ENCODE peak calls at places on chromosomes 6 and 20, in eight cellular contexts. K is mesendoderm, W is hepatocyte, M is lower lobe of right lung, D is mammary epithelial cell, X is BE2C, O is PC-9, P is H9. G is an unnamed sample. For H3K4me1, the result is how much of the 10 kb centered on the place peaks cover.

GRCh38 chr6:11272491-11273192 is 40.2 kb upstream of the NEDD9 start:
- DNase-seq in O (no peak), D (no peak), P (no peak), X (no peak), W (no peak), M (no peak), K (no peak), G (no peak)

GRCh38 chr20:6622041-6622440 is 145.4 kb upstream of the BMP2 start:
- DNase-seq in X (no peak), W (no peak), P (no peak), D (no peak), O (no peak), M (no peak), K (no peak), G (no peak)

GRCh38 chr6:167420858-167421766 is 96.2 kb downstream of the TTLL2 start:
- DNase-seq in W (peak), X (peak), D (no peak), O (no peak), P (peak), M (no peak), K (no peak), G (no peak)

GRCh38 chr6:121998631-121999030 is 400.8 kb upstream of the HSF2 start:
- DNase-seq in P (no peak), K (no peak), M (no peak), O (no peak), W (no peak), D (no peak), X (no peak), G (peak)

GRCh38 chr6:140660295-140660694 is 1285.8 kb upstream of the CITED2 start:
- DNase-seq in O (no peak), P (no peak), K (no peak), D (no peak), M (no peak), W (no peak), X (no peak), G (no peak)

GRCh38 chr6:53151676-53152075 is 3.0 kb upstream of the GCM1 start:
- DNase-seq in D (no peak), P (peak), M (no peak), O (no peak), X (peak), K (peak), W (no peak), G (no peak)

GRCh38 chr6:163897669-163898068 is 483.2 kb downstream of the QKI start:
- DNase-seq in K (no peak), P (no peak), O (no peak), D (no peak), M (no peak), X (no peak), W (no peak), G (no peak)

GRCh38 chr6:83370607-83371006 is 60.2 kb downstream of the ME1 start:
- DNase-seq in D (no peak), O (no peak), K (no peak), P (no peak), X (no peak), W (no peak), M (no peak), G (no peak)

GRCh38 chr6:22363966-22364296 is 67.1 kb upstream of the PRL start:
- DNase-seq in O (no peak), X (no peak), W (no peak), D (no peak), M (no peak), P (no peak), K (no peak), G (peak)

GRCh38 chr20:21517566-21518277 is 3.9 kb upstream of the NKX2-2 start:
- DNase-seq in M (peak), O (no peak), W (no peak), X (no peak), P (peak), K (peak), D (no peak), G (no peak)

GRCh38 chr6:29653452-29654038 is 3.3 kb upstream of the MOG start:
- DNase-seq in O (no peak), K (peak), X (peak), D (peak), P (no peak), W (peak), M (no peak), G (peak)

GRCh38 chr6:25659633-25660368 is 7.8 kb downstream of the SCGN start:
- DNase-seq in X (no peak), D (no peak), W (no peak), K (no peak), O (no peak), M (no peak), P (no peak), G (no peak)

GRCh38 chr6:7108196-7108963 is 619 bp downstream of the RREB1 start:
- DNase-seq in W (peak), M (peak), D (peak), K (peak), O (peak), X (peak), P (peak), G (peak)

GRCh38 chr6:131552572-131552971 is 20.5 kb upstream of the ARG1 start:
- DNase-seq in M (no peak), K (no peak), O (no peak), W (no peak), P (no peak), X (no peak), D (no peak), G (no peak)

GRCh38 chr20:20551409-20551808 is 161.0 kb downstream of the RALGAPA2 start:
- DNase-seq in O (no peak), K (no peak), P (no peak), W (no peak), D (no peak), X (no peak), M (no peak), G (no peak)

GRCh38 chr20:47392015-47392720 is 35.7 kb upstream of the ZMYND8 start:
- DNase-seq in P (no peak), M (no peak), D (peak), W (no peak), K (peak), O (peak), X (peak), G (peak)

GRCh38 chr20:56418385-56418861 is 6.4 kb downstream of the CASS4 start:
- DNase-seq in K (no peak), W (no peak), M (no peak), X (no peak), P (no peak), O (no peak), D (no peak), G (no peak)

GRCh38 chr20:41135187-41135887 is 2.0 kb upstream of the PLCG1 start:
- DNase-seq in W (peak), X (peak), K (peak), M (peak), P (peak), O (peak), D (peak), G (peak)

GRCh38 chr6:122530440-122531046 is 58.9 kb upstream of the SERINC1 start:
- DNase-seq in X (peak), O (peak), P (peak), D (peak), M (no peak), W (peak), K (peak), G (peak)

GRCh38 chr20:24164360-24164759 is 175.8 kb upstream of the GGTLC1 start:
- DNase-seq in W (no peak), K (peak), M (no peak), O (peak), P (peak), X (peak), D (peak), G (peak)

GRCh38 chr6:45417461-45417860 is 39.7 kb upstream of the SUPT3H start:
- DNase-seq in D (no peak), M (no peak), K (no peak), P (no peak), X (no peak), O (no peak), W (no peak), G (no peak)

GRCh38 chr6:144806222-144806621 is 521.1 kb downstream of the UTRN start:
- DNase-seq in X (no peak), W (no peak), K (no peak), D (no peak), O (no peak), P (no peak), M (no peak), G (no peak)

GRCh38 chr20:58690351-58690750 is 2.2 kb upstream of the NPEPL1 start:
- DNase-seq in D (no peak), M (no peak), W (no peak), O (no peak), X (no peak), K (no peak), P (no peak), G (peak)

GRCh38 chr6:154267508-154268106 is 89.0 kb downstream of the IPCEF1 start:
- DNase-seq in M (no peak), D (no peak), K (no peak), W (no peak), O (no peak), P (no peak), X (no peak), G (no peak)

GRCh38 chr6:14274552-14275492 is 157.2 kb downstream of the CD83 start:
- DNase-seq in P (peak), W (no peak), D (peak), O (peak), M (peak), K (no peak), X (no peak), G (no peak)

GRCh38 chr6:1864496-1864895 is 254.8 kb downstream of the FOXC1 start:
- DNase-seq in W (no peak), D (no peak), O (peak), K (peak), P (no peak), X (no peak), M (no peak), G (peak)

DNA sequence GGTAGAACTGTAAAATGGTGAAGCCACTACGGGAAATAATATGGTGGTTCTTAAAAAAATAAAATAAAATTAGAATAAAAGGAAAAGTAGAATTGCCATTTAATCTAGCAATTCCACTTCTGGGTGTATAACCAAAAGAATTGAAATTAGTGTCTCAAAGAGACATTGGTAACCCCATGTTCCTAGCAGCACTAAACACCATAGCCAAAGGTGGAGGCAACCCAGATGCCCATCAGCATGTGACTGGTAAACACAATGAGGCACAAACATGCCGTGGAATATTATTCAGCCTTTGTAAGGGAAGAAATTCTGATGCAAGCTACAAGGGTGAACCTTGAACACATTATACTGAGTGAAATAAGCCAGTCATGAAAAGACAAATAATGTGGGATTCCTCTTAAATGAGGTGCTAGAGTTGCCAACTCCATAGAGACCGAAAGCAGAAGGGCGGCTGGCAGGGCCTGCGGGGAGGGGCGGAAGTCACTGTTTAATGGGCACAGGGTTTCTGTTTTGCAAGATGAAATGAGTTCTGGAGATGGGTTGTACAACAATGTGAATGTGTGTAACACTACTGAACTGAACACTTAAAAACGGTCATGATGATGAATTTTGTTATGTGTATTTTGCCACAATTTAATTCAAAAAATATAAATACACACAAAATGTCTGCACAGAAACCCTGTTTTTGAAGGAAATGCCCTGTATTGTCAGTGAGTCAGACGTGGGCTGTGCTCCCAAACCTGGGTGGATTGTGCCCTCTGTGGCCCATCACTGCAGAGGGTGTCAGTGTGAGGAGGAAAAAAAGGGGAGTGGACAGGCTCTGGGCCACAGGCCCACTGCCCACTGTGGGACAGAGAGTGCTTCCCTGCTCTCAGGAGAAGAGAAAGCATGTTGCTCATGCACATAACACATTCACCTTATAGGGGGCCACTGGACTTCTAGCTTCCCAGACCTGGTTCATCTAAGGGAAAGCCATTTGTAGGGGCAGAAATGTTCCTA is 49.6 kb upstream of the CD93 start:
- DNase-seq in X (no peak), O (no peak), W (no peak), D (no peak), P (no peak), K (no peak), M (peak), G (no peak)
- H3K4me1 ChIP-seq in X (under half), O (under half), W (under half), D (under half), P (under half), K (under half), M (under half), G (under half)

GRCh38 chr6:43953256-43953655 is 174.0 kb downstream of the MRPL14 start:
- DNase-seq in O (no peak), X (no peak), M (no peak), W (no peak), K (no peak), P (no peak), D (no peak), G (no peak)
- H3K4me1 ChIP-seq in O (under half), X (under half), M (under half), W (under half), K (under half), P (under half), D (under half), G (under half)

GRCh38 chr6:112038756-112039430 is 15.0 kb upstream of the CCN6 start:
- DNase-seq in D (no peak), W (no peak), K (no peak), P (no peak), X (no peak), O (peak), M (no peak), G (no peak)
- H3K4me1 ChIP-seq in D (under half), W (under half), K (under half), P (under half), X (under half), O (under half), M (under half), G (half or more)

DNA sequence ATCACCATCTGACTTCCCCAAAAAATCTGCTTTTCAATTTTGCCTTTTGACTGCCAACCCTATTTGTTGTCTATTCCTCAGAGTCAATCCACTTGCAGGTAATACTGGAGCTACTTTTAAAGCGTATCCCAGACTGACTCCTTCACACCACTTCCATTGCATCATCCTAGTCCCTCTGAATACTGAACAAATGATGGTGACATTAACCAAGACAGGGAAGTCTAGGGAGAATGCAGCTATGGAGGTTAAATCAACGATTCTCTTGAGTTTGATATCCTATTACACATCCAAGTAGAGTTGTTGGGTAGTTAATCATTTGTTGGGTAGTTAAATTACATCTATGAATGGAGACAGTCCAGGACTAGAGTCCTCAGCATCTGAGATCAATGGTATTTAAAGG is 2.0 kb downstream of the OGFRL1 start:
- DNase-seq in M (no peak), P (no peak), W (no peak), D (no peak), K (no peak), X (no peak), O (no peak), G (no peak)
- H3K4me1 ChIP-seq in M (under half), P (under half), W (under half), D (under half), K (under half), X (under half), O (under half), G (half or more)

GRCh38 chr6:117890172-117890571 is 16.9 kb upstream of the SLC35F1 start:
- DNase-seq in K (no peak), P (no peak), O (no peak), D (no peak), W (no peak), X (no peak), M (no peak), G (no peak)
- H3K4me1 ChIP-seq in K (under half), P (under half), O (under half), D (under half), W (under half), X (under half), M (under half), G (under half)

GRCh38 chr6:28152531-28152930 is 10.8 kb downstream of the ZKSCAN8 start:
- DNase-seq in P (no peak), X (no peak), M (no peak), O (no peak), K (no peak), D (no peak), W (no peak), G (no peak)
- H3K4me1 ChIP-seq in P (under half), X (under half), M (under half), O (under half), K (under half), D (under half), W (under half), G (under half)

GRCh38 chr6:8552023-8552422 is 116.7 kb upstream of the SLC35B3 start:
- DNase-seq in D (no peak), M (no peak), K (no peak), P (no peak), X (no peak), O (no peak), W (no peak), G (no peak)

GRCh38 chr6:8548979-8549378 is 113.6 kb upstream of the SLC35B3 start:
- DNase-seq in M (no peak), D (no peak), W (no peak), X (no peak), O (no peak), K (no peak), P (no peak), G (no peak)

GRCh38 chr6:8546496-8546895 is 111.2 kb upstream of the SLC35B3 start:
- DNase-seq in O (no peak), X (no peak), W (no peak), K (peak), D (no peak), P (no peak), M (no peak), G (no peak)

GRCh38 chr6:8549381-8549780 is 114.0 kb upstream of the SLC35B3 start:
- DNase-seq in W (no peak), M (no peak), K (peak), D (no peak), P (no peak), X (no peak), O (no peak), G (peak)

GRCh38 chr6:8551386-8551785 is 116.0 kb upstream of the SLC35B3 start:
- DNase-seq in W (no peak), M (no peak), P (no peak), D (no peak), X (no peak), O (no peak), K (no peak), G (no peak)
- H3K4me1 ChIP-seq in W (under half), M (under half), P (under half), D (under half), X (under half), O (under half), K (under half), G (under half)

DNA sequence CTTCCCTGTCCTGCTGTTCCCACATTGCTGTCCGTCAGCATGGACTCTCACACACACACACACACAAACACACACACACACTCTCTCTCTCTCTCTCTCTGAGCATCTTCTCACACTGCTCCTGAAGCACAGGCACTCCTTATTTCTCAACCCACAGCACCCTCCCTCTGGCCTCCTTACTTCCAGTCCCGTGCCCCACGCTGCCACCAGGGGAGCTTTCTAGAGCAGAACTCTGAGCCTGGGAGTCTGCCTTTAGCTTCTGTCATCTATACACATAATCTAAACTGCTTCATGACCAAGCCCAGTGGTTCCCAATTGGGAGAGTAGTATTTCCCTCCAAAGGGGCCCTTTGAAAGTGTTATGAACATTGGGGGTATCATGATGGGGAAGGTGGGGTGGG is 29.1 kb downstream of the HECA start:
- DNase-seq in X (no peak), O (no peak), W (no peak), P (no peak), M (no peak), D (no peak), K (peak), G (no peak)
- H3K4me1 ChIP-seq in X (under half), O (under half), W (under half), P (under half), M (half or more), D (under half), K (under half), G (under half)